ENCODE peak calls at places on chromosomes 4 and X, in seven cellular contexts. W is GM23248, A is HCT116, O is astrocyte, I is mammary epithelial cell, J is GM23338, R is hepatocyte. H is an unnamed sample.

GRCh38 chr4:31458813-31459212 is 738.6 kb downstream of the PCDH7 start:
- DNase-seq in A (no peak), R (no peak), W (no peak), J (no peak), O (peak; percentile 25), I (no peak), H (no peak)

GRCh38 chrX:49291615-49292337 is 11.7 kb upstream of the GAGE10 start:
- DNase-seq in R (peak; percentile 65), W (peak; percentile 58), A (peak; percentile 51), I (peak; percentile 20), J (peak; percentile 81), O (peak; percentile 16), H (peak; percentile 69)

GRCh38 chr4:186445040-186445439 is 110.3 kb downstream of the MTNR1A start:
- DNase-seq in I (no peak), A (no peak), J (no peak), R (no peak), W (no peak), O (no peak), H (peak; percentile 37)

GRCh38 chr4:163542275-163542674 is 47.8 kb downstream of the TMA16 start:
- DNase-seq in R (no peak), A (no peak), J (no peak), W (peak; percentile 80), O (peak; percentile 71), I (peak; percentile 76), H (no peak)

GRCh38 chrX:68358679-68359078 is 74.6 kb downstream of the OPHN1 start:
- DNase-seq in J (no peak), R (no peak), A (no peak), I (no peak), W (no peak), O (no peak), H (no peak)

GRCh38 chrX:18377802-18378201 is 23.3 kb upstream of the SCML2 start:
- DNase-seq in J (peak; percentile 72), I (no peak), W (peak; percentile 33), A (peak; percentile 29), R (peak; percentile 25), O (no peak), H (peak; percentile 65)

GRCh38 chr4:25161599-25161960 is 1.3 kb upstream of the SEPSECS start:
- DNase-seq in A (no peak), I (peak; percentile 34), O (peak; percentile 27), J (no peak), R (peak; percentile 30), W (peak; percentile 50), H (no peak)

GRCh38 chr4:3010577-3010976 is 47.2 kb downstream of the GRK4 start:
- DNase-seq in R (peak; percentile 16), W (peak; percentile 60), A (no peak), I (peak; percentile 40), J (no peak), O (no peak), H (no peak)

GRCh38 chrX:9745417-9746115 is 20.1 kb downstream of the GPR143 start:
- DNase-seq in O (peak; percentile 8), I (no peak), A (no peak), R (no peak), J (no peak), W (peak; percentile 6), H (peak; percentile 83)

GRCh38 chr4:117560329-117560728 is 474.0 kb upstream of the NDST3 start:
- DNase-seq in O (peak; percentile 29), W (no peak), A (peak; percentile 7), J (peak; percentile 4), R (no peak), I (peak; percentile 19), H (peak; percentile 63)

GRCh38 chrX:132634521-132634920 is 145.7 kb upstream of the MBNL3 start:
- DNase-seq in I (no peak), W (no peak), O (no peak), A (no peak), J (no peak), R (no peak), H (no peak)

GRCh38 chrX:132636080-132636479 is 147.2 kb upstream of the MBNL3 start:
- DNase-seq in I (no peak), A (no peak), R (no peak), J (peak; percentile 3), W (peak; percentile 30), O (no peak), H (peak; percentile 4)

GRCh38 chrX:132631579-132632232 is 142.9 kb upstream of the MBNL3 start:
- DNase-seq in R (peak; percentile 30), J (peak; percentile 39), O (no peak), W (peak; percentile 46), I (peak; percentile 14), A (no peak), H (peak; percentile 46)
- H3K4me3 ChIP-seq in R (no peak overlapping the region), J (no peak overlapping the region), O (no peak overlapping the region), W (no peak overlapping the region), I (no peak overlapping the region), A (no peak overlapping the region), H (no peak overlapping the region)

GRCh38 chrX:41043950-41044349 is 41.3 kb upstream of the USP9X start:
- DNase-seq in I (peak; percentile 26), W (peak; percentile 76), J (no peak), R (no peak), O (peak; percentile 62), A (no peak), H (no peak)
- TF ChIP-seq EZH2 in I (no peak), W (no peak), J (no peak), R (no peak), O (no peak), A (no peak), H (no peak)

DNA sequence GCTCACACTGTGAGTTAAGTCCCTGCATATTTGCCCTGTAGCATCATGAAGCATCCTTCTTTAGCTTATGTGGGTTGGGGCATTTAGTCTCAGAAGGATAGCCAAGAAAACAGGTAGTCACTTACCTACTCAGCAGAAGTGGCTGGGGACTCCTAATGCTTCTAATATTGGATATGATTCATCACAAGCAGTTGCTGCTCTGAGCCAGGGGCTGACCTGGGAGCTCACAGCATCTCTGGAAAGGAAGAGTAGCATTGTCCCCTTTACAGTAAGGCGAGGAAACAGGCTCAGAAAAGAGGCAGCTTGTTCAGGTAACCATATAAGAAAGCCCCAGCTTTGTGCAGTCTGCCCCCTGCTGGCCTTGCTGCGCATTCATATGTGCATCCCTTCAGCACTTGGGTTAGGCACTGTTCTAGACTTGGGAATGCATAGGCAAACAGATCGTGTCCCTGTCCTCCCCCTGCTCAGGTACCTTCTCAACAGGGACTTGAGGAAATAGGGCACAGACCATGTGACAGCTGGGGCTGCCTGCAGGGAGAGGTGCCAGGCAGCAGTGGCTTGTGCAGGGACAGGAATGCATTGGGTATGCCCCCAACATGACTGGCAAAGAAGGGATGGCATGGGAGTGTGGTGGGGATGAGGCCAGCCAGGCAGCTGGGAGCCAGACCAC is 35.7 kb upstream of the TBC1D14 start:
- DNase-seq in R (peak; percentile 85), W (peak; percentile 72), J (peak; percentile 81), O (peak; percentile 23), I (peak; percentile 43), A (peak; percentile 51), H (peak; percentile 67)
- H3K36me3 ChIP-seq in R (no peaks in the 10 kb centered on the region), W (peaks cover 13% of the 10 kb centered on the region), J (peaks cover 12% of the 10 kb centered on the region), O (peaks cover 33% of the 10 kb centered on the region), I (peaks cover under 1% of the 10 kb centered on the region), A (peaks cover 12% of the 10 kb centered on the region), H (peaks cover 69% of the 10 kb centered on the region)

GRCh38 chr4:39353478-39354177 is 12.5 kb downstream of the RFC1 start:
- DNase-seq in O (peak; percentile 41), A (no peak), J (no peak), W (peak; percentile 74), I (peak; percentile 48), R (peak; percentile 20), H (peak; percentile 61)

GRCh38 chr4:39349326-39349725 is 16.8 kb downstream of the RFC1 start:
- DNase-seq in R (no peak), O (no peak), A (no peak), I (no peak), J (no peak), W (no peak), H (no peak)

GRCh38 chr4:39357002-39357401 is 9.2 kb downstream of the RFC1 start:
- DNase-seq in J (no peak), I (no peak), W (no peak), A (no peak), R (no peak), O (no peak), H (no peak)

GRCh38 chr4:39348371-39349265 is 17.5 kb downstream of the RFC1 start:
- DNase-seq in I (peak; percentile 46), W (peak; percentile 19), A (no peak), J (no peak), R (peak; percentile 10), O (peak; percentile 63), H (no peak)

DNA sequence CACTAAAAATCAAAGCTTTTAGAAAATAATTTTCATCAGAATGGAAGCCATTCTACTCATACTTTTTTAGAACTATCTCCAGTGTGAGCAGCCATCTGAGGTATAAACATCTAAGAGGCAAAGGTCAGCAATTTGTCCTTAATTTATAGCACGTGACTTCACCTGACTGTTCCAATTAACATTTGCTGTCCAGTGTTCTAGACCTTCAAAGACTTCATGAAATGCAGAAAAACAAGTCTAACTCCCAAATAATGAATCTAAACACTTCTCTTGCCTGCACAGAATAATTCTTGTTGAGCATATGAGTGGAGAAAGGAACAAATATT is 12.0 kb downstream of the RFC1 start:
- DNase-seq in J (no peak), I (no peak), W (no peak), R (peak; percentile 12), O (no peak), A (no peak), H (no peak)
- H3K4me3 ChIP-seq in J (no peak overlapping the region), I (peak overlapping the region; percentile 29), W (peak overlapping the region; percentile 75), R (peak overlapping the region; percentile 1), O (peak overlapping the region; percentile 31), A (no peak overlapping the region), H (peak overlapping the region; percentile 48)

GRCh38 chrX:2464677-2465166 is 36.1 kb downstream of the DHRSX start:
- DNase-seq in I (no peak), J (peak; percentile 61), O (no peak), R (no peak), W (no peak), A (peak; percentile 99), H (peak; percentile 93)
- TF ChIP-seq EZH2 in I (no peak), J (no peak), O (no peak), R (no peak), W (no peak), A (no peak), H (no peak)

DNA sequence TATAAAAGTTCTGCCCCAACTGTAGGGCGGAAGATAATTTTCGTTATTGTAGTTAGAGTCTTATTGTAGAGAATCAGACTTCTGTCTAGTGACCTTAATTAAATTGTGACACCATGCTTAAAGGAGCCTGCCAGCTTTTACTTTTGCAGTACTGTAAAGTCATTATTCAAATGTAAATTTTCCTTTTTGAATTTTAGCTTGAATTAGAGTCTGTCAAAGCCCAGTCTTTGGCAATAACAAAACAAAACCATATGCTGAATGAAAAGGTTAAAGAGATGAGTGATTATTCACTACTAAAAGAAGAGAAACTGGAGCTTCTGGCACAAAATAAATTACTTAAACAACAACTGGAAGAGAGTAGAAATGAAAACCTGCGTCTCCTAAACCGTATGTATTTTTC is 21.8 kb downstream of the OFD1 start:
- DNase-seq in J (no peak), W (no peak), R (no peak), I (no peak), O (no peak), A (no peak), H (no peak)
- H3K36me3 ChIP-seq in J (peaks cover 9% of the 10 kb centered on the region), W (no peaks in the 10 kb centered on the region), R (no peaks in the 10 kb centered on the region), I (peaks cover 30% of the 10 kb centered on the region), O (peaks cover 8% of the 10 kb centered on the region), A (peaks cover 9% of the 10 kb centered on the region), H (peaks cover 14% of the 10 kb centered on the region)

H was measured in A673.